ENCODE peak calls at places on chromosomes 13 and 19, in eight cellular contexts. J is breast epithelium, W is ovary, O is mammary epithelial cell, V is PC-3, L is upper lobe of left lung, K is fibroblast of lung, X is upper lobe of right lung. Q is an unnamed sample. For H3K36me3 and H3K27me3, the result is how much of the 10 kb centered on the place peaks cover.

GRCh38 chr19:15114153-15114540 is 6.9 kb downstream of the SYDE1 start:
- DNase-seq in J (no peak), W (no peak), O (no peak), V (no peak), L (no peak), K (peak), X (no peak), Q (no peak)

GRCh38 chr13:32206097-32206740 is 108.9 kb downstream of the ZAR1L start:
- DNase-seq in J (no peak), W (no peak), O (peak), V (peak), L (no peak), K (no peak), X (no peak), Q (peak)

GRCh38 chr19:13621413-13621812 is 115.1 kb upstream of the CACNA1A start:
- DNase-seq in J (no peak), W (no peak), O (peak), V (peak), L (no peak), K (peak), X (no peak), Q (peak)

GRCh38 chr19:15875075-15875474 is 22.8 kb downstream of the CYP4F2 start:
- DNase-seq in J (no peak), W (no peak), O (no peak), V (no peak), L (no peak), K (no peak), X (no peak), Q (no peak)

GRCh38 chr19:50844296-50844935 is 10.3 kb upstream of the KLK3 start:
- DNase-seq in J (no peak), W (no peak), O (no peak), V (no peak), L (no peak), K (no peak), X (no peak), Q (no peak)

GRCh38 chr13:88005188-88005587 is 334.0 kb downstream of the SLITRK5 start:
- DNase-seq in J (no peak), W (no peak), O (no peak), V (peak), L (no peak), K (peak), X (no peak), Q (no peak)

GRCh38 chr13:20801704-20802103 is 27.9 kb upstream of the EEF1AKMT1 start:
- DNase-seq in J (no peak), W (no peak), O (no peak), V (no peak), L (no peak), K (no peak), X (no peak), Q (no peak)

GRCh38 chr13:59447031-59447430 is 716.7 kb downstream of the DIAPH3 start:
- DNase-seq in J (no peak), W (no peak), O (no peak), V (no peak), L (no peak), K (no peak), X (no peak), Q (no peak)

GRCh38 chr19:5078666-5079409 is 109.9 kb downstream of the KDM4B start:
- DNase-seq in J (no peak), W (no peak), O (no peak), V (no peak), L (peak), K (no peak), X (no peak), Q (no peak)

GRCh38 chr13:42174344-42175162 is 97.4 kb upstream of the AKAP11 start:
- DNase-seq in J (no peak), W (no peak), O (no peak), V (no peak), L (no peak), K (peak), X (no peak), Q (no peak)

GRCh38 chr13:95447766-95448165 is 104.8 kb upstream of the CLDN10 start:
- DNase-seq in J (no peak), W (no peak), O (no peak), V (no peak), L (no peak), K (no peak), X (no peak), Q (no peak)

GRCh38 chr19:10238172-10238783 is 7.1 kb upstream of the S1PR2 start:
- DNase-seq in J (no peak), W (no peak), O (no peak), V (peak), L (peak), K (peak), X (peak), Q (peak)

GRCh38 chr19:20179946-20180345 is 12.9 kb downstream of the ZNF486 start:
- DNase-seq in J (no peak), W (no peak), O (peak), V (no peak), L (no peak), K (no peak), X (no peak), Q (no peak)

GRCh38 chr13:39565036-39565949 is 37.7 kb downstream of the LHFPL6 start:
- DNase-seq in J (no peak), W (no peak), O (peak), V (peak), L (no peak), K (peak), X (no peak), Q (peak)

GRCh38 chr13:29858231-29858630 is 7.8 kb upstream of the UBL3 start:
- DNase-seq in J (no peak), W (no peak), O (no peak), V (no peak), L (no peak), K (no peak), X (no peak), Q (no peak)

GRCh38 chr13:37141011-37141410 is 35.5 kb upstream of the CSNK1A1L start:
- DNase-seq in J (no peak), W (no peak), O (no peak), V (no peak), L (no peak), K (no peak), X (no peak), Q (no peak)

GRCh38 chr13:19591864-19592263 is 30.5 kb upstream of the TPTE2 start:
- DNase-seq in J (no peak), W (no peak), O (no peak), V (no peak), L (no peak), K (no peak), X (no peak), Q (no peak)

GRCh38 chr13:51728972-51729371 is 75.0 kb downstream of the DHRS12 start:
- DNase-seq in J (no peak), W (no peak), O (peak), V (peak), L (no peak), K (peak), X (no peak), Q (peak)

GRCh38 chr13:114064516-114065140 is 67.8 kb downstream of the RASA3 start:
- DNase-seq in J (no peak), W (peak), O (peak), V (peak), L (peak), K (peak), X (no peak), Q (no peak)

GRCh38 chr19:56839665-56840451 is 668 bp downstream of the PEG3 start:
- DNase-seq in J (peak), W (peak), O (no peak), V (peak), L (peak), K (peak), X (peak), Q (peak)

GRCh38 chr13:28705734-28706133 is 13.0 kb downstream of the SLC46A3 start:
- DNase-seq in J (no peak), W (no peak), O (no peak), V (no peak), L (no peak), K (peak), X (no peak), Q (no peak)

GRCh38 chr19:1513492-1514294 is 874 bp upstream of the ADAMTSL5 start:
- DNase-seq in J (no peak), W (no peak), O (peak), V (peak), L (peak), K (peak), X (peak), Q (peak)
- TF ChIP-seq CTCF in J (peak), W (no peak), O (peak), V (peak), L (peak), K (peak), X (peak), Q (peak)

DNA sequence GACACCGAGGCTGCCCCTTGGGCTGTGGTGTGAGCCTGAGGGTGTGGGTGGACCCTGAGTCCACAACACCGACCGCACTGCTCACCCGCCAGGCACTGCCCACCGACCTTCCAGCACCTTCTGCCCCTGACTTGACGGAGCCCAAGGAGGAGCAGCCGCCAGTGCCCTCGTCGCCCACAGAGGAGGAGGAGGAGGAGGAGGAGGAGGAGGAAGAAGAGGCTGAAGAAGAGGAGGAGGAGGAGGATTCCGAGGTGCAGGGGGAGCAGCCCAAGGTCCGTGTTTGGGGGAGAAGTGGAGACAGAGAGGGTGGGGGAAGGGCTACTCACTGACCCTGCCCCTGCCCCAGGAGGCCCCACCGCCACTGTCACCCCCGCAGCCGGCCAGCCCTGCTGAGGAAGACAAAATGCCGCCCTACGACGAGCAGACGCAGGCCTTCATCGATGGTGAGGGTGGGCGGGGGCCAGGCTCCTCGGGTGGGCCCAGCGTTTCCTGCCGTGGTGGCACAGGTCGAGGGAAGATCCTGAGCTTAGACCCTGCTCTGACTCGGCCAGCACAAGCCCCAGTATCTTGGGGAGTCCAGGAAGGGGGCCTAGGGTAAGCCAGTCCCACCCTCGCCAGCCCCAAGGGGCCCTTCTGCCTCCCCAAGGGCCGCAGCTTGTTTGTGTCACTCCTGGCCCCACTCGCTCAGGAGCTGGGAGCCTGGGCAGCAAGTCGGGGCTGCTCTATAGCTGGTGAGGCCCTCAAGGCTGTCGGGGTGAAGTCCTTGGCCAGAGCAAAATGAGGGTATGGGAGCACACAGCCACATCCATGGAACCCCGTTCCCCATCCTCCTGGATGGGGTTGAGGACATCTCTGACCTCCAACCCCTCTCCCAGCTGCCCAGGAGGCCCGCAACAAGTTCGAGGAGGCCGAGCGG is 12.2 kb downstream of the PRKCSH start:
- DNase-seq in J (no peak), W (no peak), O (no peak), V (no peak), L (no peak), K (no peak), X (no peak), Q (no peak)
- H3K36me3 ChIP-seq in J (under half), W (under half), O (under half), V (under half), L (half or more), K (under half), X (half or more), Q (under half)

GRCh38 chr13:25168800-25169199 is 3.3 kb downstream of the AMER2 start:
- DNase-seq in J (no peak), W (no peak), O (no peak), V (no peak), L (no peak), K (no peak), X (no peak), Q (no peak)

GRCh38 chr13:25169951-25170553 is 2.0 kb downstream of the AMER2 start:
- DNase-seq in J (no peak), W (no peak), O (no peak), V (no peak), L (peak), K (no peak), X (no peak), Q (no peak)

GRCh38 chr13:25170554-25171107 is 1.5 kb downstream of the AMER2 start:
- DNase-seq in J (no peak), W (no peak), O (no peak), V (no peak), L (peak), K (no peak), X (no peak), Q (no peak)

GRCh38 chr13:25167775-25168174 is 4.3 kb downstream of the AMER2 start:
- DNase-seq in J (no peak), W (no peak), O (no peak), V (no peak), L (no peak), K (no peak), X (no peak), Q (no peak)

GRCh38 chr13:25169356-25169755 is 2.7 kb downstream of the AMER2 start:
- DNase-seq in J (no peak), W (no peak), O (no peak), V (no peak), L (no peak), K (no peak), X (no peak), Q (no peak)
- H3K27me3 ChIP-seq in J (under half), W (under half), O (under half), V (half or more), L (under half), K (under half), X (half or more), Q (under half)

DNA sequence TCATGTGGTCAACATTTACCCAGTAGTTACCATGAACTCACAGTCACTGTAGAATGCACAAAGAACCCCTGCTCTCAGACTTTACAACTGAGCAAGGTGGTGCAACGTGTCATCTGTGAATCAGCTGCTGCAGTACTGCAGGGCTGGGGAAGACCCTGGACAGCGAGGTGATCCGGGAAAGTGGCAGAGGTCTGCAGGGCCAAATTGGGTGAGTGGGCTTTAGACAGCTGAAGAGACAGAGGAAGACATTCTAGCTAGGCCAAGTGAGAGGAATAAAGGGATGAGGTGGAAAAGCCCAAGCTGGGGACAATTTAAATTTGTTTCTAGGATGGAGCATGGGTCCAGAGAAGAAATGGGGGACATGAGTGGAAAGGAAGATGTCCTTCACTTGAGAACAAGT is 270.5 kb downstream of the DCLK1 start:
- DNase-seq in J (no peak), W (no peak), O (no peak), V (no peak), L (no peak), K (no peak), X (no peak), Q (no peak)
- TF ChIP-seq CTCF in J (no peak), W (no peak), O (no peak), V (no peak), L (no peak), K (no peak), X (no peak), Q (no peak)

GRCh38 chr13:111917901-111918300 is 149.0 kb upstream of the SOX1 start:
- DNase-seq in J (no peak), W (no peak), O (no peak), V (no peak), L (no peak), K (no peak), X (peak), Q (no peak)
- H3K36me3 ChIP-seq in J (under half), W (under half), O (under half), V (under half), L (under half), K (under half), X (under half), Q (under half)

GRCh38 chr19:48391100-48392005 is at the start of gene KDELR1:
- DNase-seq in J (peak), W (peak), O (peak), V (peak), L (peak), K (peak), X (peak), Q (peak)

GRCh38 chr19:48394331-48395169 is 1.1 kb downstream of the GRIN2D start:
- DNase-seq in J (no peak), W (no peak), O (no peak), V (no peak), L (peak), K (no peak), X (no peak), Q (no peak)

GRCh38 chr19:48395170-48395455 is 1.6 kb downstream of the GRIN2D start:
- DNase-seq in J (no peak), W (no peak), O (no peak), V (no peak), L (no peak), K (no peak), X (no peak), Q (no peak)

GRCh38 chr19:48393559-48394330 is at the start of gene GRIN2D:
- DNase-seq in J (no peak), W (no peak), O (no peak), V (peak), L (peak), K (peak), X (no peak), Q (no peak)

GRCh38 chr19:48393196-48393558 is 291 bp upstream of the GRIN2D start:
- DNase-seq in J (no peak), W (no peak), O (no peak), V (no peak), L (no peak), K (no peak), X (no peak), Q (no peak)
- H3K27me3 ChIP-seq in J (under half), W (under half), O (under half), V (under half), L (under half), K (under half), X (half or more), Q (under half)

Q was measured in bronchial epithelial cell.